ENCODE peak calls at places on chromosomes 13 and 19, in four cellular contexts. H is H9; G is CD8-positive, alpha-beta T cell; C is psoas muscle. A is an unnamed sample.

GRCh38 chr13:26988059-26988769 is 183.4 kb downstream of the USP12 start:
- DNase-seq in C (no peak), H (no peak), G (no peak), A (no peak)

GRCh38 chr13:67150608-67151007 is 79.5 kb downstream of the PCDH9 start:
- DNase-seq in H (no peak), G (no peak), C (no peak), A (no peak)

GRCh38 chr13:33279898-33280549 is 5.5 kb downstream of the STARD13 start:
- DNase-seq in G (no peak), H (no peak), C (no peak), A (no peak)

GRCh38 chr13:79810671-79811070 is 329.7 kb downstream of the NDFIP2 start:
- DNase-seq in G (no peak), C (no peak), H (no peak), A (no peak)

GRCh38 chr19:9453953-9454352 is 18.6 kb upstream of the ZNF266 start:
- DNase-seq in G (no peak), C (no peak), H (no peak), A (no peak)

GRCh38 chr19:55257461-55258411 is 1.1 kb downstream of the PPP6R1 start:
- DNase-seq in C (peak), G (no peak), H (no peak), A (peak)

GRCh38 chr19:17205237-17206140 is 9.7 kb upstream of the USE1 start:
- DNase-seq in G (peak), H (peak), C (peak), A (peak)

GRCh38 chr13:113596321-113597200 is 12.0 kb downstream of the TFDP1 start:
- DNase-seq in H (peak), C (peak), G (no peak), A (no peak)

GRCh38 chr19:1016647-1017114 is 4.2 kb downstream of the TMEM259 start:
- DNase-seq in G (no peak), H (no peak), C (peak), A (no peak)

GRCh38 chr13:97478247-97478646 is 44.3 kb downstream of the RAP2A start:
- DNase-seq in C (no peak), H (no peak), G (no peak), A (no peak)

GRCh38 chr13:89363144-89363543 is 1692.0 kb downstream of the SLITRK5 start:
- DNase-seq in G (no peak), H (peak), C (no peak), A (no peak)

GRCh38 chr19:53549354-53549753 is 11.4 kb downstream of the ZNF331 start:
- DNase-seq in G (no peak), C (no peak), H (no peak), A (no peak)

GRCh38 chr13:98270819-98271218 is 93.8 kb upstream of the RNF113B start:
- DNase-seq in G (no peak), C (no peak), H (no peak), A (no peak)

DNA sequence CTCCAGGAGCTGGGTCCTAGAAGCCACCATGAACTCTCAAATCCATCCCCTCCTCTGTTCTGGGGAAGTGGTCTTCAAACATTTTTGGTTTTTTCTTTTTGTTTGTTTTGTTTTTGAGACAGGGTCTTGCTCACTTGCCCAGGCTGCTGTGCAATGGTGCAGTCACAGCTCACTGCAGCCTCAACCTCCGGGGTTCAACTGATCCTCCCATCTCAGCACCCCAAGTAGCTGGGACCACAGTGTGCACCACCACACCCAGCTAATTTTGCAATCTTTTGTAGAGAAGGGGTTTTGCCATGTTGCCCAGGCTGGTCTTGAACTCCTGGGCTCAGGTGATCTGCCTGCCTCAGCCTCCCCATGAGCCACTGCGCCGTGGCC is 7.0 kb downstream of the BLVRB start:
- DNase-seq in G (no peak), C (no peak), H (no peak), A (no peak)
- TF ChIP-seq CTCF in G (no peak), C (no peak), H (no peak), A (no peak)

GRCh38 chr19:4980838-4981680 is 12.1 kb downstream of the KDM4B start:
- DNase-seq in H (peak), C (peak), G (no peak), A (no peak)
- TF ChIP-seq CTCF in H (peak), C (no peak), G (no peak), A (no peak)

GRCh38 chr13:45921337-45921736 is 69.8 kb upstream of the SIAH3 start:
- DNase-seq in C (no peak), G (no peak), H (no peak), A (no peak)

GRCh38 chr13:45928843-45929242 is 77.3 kb upstream of the SIAH3 start:
- DNase-seq in H (no peak), C (no peak), G (no peak), A (no peak)

GRCh38 chr13:45928196-45928595 is 76.6 kb upstream of the SIAH3 start:
- DNase-seq in G (no peak), H (no peak), C (no peak), A (no peak)

DNA sequence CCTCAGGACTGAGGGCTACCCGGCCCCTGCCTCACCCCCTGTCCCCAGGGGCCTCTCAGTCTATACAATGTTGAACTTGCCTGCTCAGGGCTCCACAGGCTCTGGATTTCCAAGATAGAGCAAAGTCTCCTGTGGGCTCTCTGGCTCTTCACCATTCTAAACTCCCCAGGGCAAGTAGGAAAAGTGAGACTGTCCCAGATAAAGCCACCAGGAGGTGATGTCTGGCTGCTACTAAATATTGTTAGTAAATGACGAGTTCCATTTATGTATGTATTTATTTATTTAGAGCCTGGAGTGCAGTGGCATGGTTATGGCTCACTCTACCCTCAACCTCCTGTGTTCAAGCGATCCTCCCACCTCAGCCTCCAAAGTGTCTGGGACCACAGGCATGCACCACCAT is 73.6 kb upstream of the SIAH3 start:
- DNase-seq in H (no peak), C (no peak), G (no peak), A (no peak)
- TF ChIP-seq CTCF in H (peak), C (no peak), G (no peak), A (no peak)

DNA sequence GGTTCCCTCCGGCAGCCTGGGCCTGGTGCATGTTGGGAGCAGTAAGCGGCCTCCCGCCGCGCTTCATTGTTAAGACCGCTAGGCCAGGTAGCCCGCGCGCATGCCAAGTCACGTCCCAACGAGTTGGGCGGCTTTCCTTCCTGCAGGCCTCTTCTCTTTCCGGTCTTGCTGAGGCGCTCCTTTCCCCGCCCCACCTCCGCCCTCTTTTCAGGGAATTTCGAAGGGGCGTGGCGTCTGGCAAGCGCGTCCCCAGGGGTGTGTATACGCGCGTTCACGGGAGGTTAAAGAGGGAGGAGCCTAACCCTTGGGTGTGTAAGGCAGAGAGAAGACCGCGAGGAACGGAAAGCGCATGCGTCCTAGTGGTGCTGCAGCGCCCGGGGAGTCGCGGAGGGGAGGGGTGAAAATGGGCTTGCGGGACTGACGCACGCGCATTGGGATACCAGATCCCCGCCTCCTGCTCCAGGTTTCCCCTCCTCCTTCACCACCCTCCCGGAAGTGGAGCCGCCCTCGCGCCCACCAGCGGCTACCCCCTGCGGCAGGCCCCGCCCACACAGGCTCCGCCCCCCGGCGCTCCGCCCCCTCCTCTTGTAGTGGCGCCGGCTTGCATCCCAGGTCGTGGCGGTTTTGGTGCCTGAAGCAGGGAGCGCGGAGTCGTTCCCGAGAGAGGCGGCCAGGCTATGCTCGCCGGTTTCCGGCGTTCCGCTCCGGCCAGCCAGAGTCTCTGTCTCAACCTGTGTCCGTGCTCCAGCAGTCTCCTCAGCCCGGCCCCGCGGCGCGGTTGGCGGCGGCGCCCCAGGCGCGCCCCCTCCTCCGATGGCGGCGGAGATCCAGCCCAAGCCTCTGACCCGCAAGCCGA is at the start of gene WDFY2:
- DNase-seq in C (peak), G (peak), H (peak), A (peak)
- TF ChIP-seq CTCF in C (no peak), G (no peak), H (no peak), A (no peak)

GRCh38 chr19:29211562-29212416 is 1.2 kb downstream of the UQCRFS1 start:
- DNase-seq in H (no peak), C (no peak), G (no peak), A (no peak)

GRCh38 chr19:29212614-29213573 is at the start of gene UQCRFS1:
- DNase-seq in H (peak), C (peak), G (peak), A (peak)

GRCh38 chr19:29215322-29215845 is 2.4 kb upstream of the UQCRFS1 start:
- DNase-seq in C (no peak), G (no peak), H (no peak), A (no peak)

GRCh38 chr19:29216021-29216420 is 3.1 kb upstream of the UQCRFS1 start:
- DNase-seq in H (no peak), G (no peak), C (no peak), A (no peak)

DNA sequence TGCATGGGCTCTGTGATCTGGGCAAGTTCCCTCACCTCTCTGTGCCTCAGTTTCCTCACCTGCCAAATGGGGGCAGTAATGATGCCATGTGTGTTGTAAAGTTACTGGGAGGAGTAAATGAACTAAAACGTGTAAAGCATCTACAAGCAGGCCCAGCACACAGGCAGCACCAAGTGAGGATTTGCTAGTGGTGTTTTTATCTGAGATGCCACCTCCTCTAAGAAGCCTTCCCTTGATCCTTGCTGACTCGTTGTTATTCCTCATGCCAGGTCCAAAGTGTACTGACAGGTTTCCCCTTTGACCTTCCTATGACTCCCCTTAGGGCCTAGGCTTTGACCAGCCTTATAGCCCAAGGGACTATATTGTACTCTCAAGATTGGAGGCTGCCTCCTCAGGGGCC is 1.5 kb upstream of the UQCRFS1 start:
- DNase-seq in H (no peak), C (no peak), G (no peak), A (no peak)
- TF ChIP-seq CTCF in H (no peak), C (no peak), G (no peak), A (no peak)

DNA sequence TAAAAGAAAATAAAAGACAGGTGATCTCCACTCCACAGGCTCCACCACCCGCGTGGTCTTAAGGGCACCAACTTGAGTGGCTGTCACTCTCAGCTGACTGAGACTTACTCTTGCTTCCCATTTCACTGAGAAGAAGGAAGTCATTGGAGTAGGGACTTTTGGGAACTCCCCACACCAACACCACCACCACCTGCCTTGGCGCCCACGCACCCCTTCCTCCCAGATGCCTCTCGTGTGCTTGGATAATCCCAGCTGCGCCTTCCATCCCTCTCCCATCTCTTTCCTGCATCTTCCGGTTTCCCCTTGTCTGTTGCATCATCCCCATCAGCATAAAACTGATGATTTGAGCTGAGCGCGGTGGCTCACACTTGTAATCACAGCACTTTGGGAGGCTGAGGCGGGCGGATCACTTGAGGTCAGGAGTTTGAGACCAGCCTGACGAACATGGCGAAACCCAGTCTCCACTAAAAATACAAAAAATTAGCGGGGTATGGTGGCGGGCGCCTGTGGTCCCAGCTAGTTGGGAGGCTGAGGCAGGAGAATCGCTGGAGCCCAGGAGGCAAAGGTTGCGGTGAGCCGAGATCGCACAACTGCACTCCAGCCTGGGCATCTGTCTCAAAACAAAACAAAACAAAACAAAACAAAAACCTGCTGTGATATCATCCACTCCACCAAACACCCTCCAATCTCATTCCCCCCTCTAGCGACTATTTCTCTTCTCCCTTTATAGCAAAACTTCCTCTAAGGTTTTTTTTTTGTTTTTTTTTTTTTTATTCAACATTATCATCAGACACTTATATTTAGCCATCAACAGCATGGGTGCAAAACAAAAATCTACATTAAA is 25.5 kb downstream of the AP2S1 start:
- DNase-seq in G (no peak), C (no peak), H (no peak), A (no peak)
- TF ChIP-seq CTCF in G (no peak), C (no peak), H (no peak), A (no peak)

DNA sequence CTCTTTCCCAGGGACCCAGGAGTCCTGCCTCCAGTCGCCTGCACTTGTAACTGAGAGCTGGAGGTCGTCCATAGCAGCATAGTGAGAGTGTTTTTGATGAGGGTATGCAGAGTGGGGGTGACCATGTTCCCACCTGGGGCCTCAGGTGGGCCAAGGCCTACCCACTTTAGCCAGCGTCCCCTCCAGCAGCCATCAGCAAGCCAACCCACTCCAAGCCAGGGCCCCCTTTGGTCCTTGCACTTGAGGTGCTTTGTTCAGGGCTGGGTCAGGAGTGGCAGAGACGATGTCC is 11.9 kb upstream of the SMG9 start:
- DNase-seq in C (no peak), G (no peak), H (no peak), A (no peak)
- TF ChIP-seq CTCF in C (no peak), G (peak), H (peak), A (peak)

GRCh38 chr19:4447327-4448146 is 10.1 kb downstream of the UBXN6 start:
- DNase-seq in H (no peak), G (no peak), C (no peak), A (no peak)

GRCh38 chr19:4446801-4447200 is 10.8 kb downstream of the UBXN6 start:
- DNase-seq in H (no peak), G (no peak), C (no peak), A (no peak)

GRCh38 chr19:4444765-4445741 is 12.5 kb downstream of the UBXN6 start:
- DNase-seq in C (no peak), G (no peak), H (no peak), A (peak)

GRCh38 chr19:4443966-4444764 is 13.4 kb downstream of the UBXN6 start:
- DNase-seq in G (no peak), H (no peak), C (no peak), A (no peak)

GRCh38 chr19:4445963-4446668 is 11.5 kb downstream of the UBXN6 start:
- DNase-seq in H (no peak), G (no peak), C (no peak), A (no peak)
- TF ChIP-seq CTCF in H (no peak), G (no peak), C (no peak), A (no peak)

GRCh38 chr19:13503570-13504235 is 2.6 kb downstream of the CACNA1A start:
- DNase-seq in G (no peak), C (no peak), H (no peak), A (no peak)

GRCh38 chr19:13505761-13506549 is at the start of gene CACNA1A:
- DNase-seq in G (no peak), H (peak), C (no peak), A (peak)

GRCh38 chr19:13505164-13505695 is 1.0 kb downstream of the CACNA1A start:
- DNase-seq in G (no peak), C (no peak), H (no peak), A (no peak)

GRCh38 chr19:13507053-13507611 is 853 bp upstream of the CACNA1A start:
- DNase-seq in C (no peak), G (no peak), H (peak), A (peak)

DNA sequence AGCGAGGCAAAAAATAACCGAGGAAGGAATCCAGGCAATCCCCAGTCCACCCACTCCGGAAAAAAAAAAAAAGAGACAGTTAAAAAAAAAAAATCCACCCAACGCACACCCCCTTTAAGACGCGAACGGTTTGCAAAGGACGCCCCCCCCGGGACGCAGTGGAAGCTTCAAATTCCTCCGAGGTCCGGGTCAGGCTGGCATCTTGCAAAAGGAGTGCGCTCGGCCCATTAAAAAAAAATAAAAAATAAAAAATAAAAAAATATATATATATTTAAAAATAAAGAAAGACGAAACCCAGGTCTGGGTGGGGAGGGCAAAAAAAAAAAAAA is 235 bp upstream of the CACNA1A start:
- DNase-seq in G (no peak), H (no peak), C (no peak), A (no peak)
- TF ChIP-seq CTCF in G (no peak), H (no peak), C (no peak), A (no peak)